ENCODE peak calls at places on chromosomes 11 and 22, in four cellular contexts. T, I, B and C are unnamed samples.

GRCh38 chr22:44648085-44648820 is 53.8 kb upstream of the PRR5 start:
- DNase-seq in B (no peak), I (no peak), T (no peak), C (no peak)

GRCh38 chr11:47485112-47485511 is 36.2 kb upstream of the RAPSN start:
- DNase-seq in I (no peak), T (no peak), B (no peak), C (no peak)

GRCh38 chr22:28855355-28856094 is 27.8 kb upstream of the ZNRF3 start:
- DNase-seq in I (peak), T (peak), B (no peak), C (no peak)

GRCh38 chr22:45608763-45609180 is 62.9 kb upstream of the ATXN10 start:
- DNase-seq in T (no peak), B (no peak), I (no peak), C (no peak)

GRCh38 chr11:123628936-123629683 is 25.3 kb downstream of the SCN3B start:
- DNase-seq in T (peak), B (no peak), I (no peak), C (peak)

GRCh38 chr11:3825473-3826154 is 15.1 kb downstream of the RHOG start:
- DNase-seq in T (no peak), I (no peak), B (no peak), C (no peak)

GRCh38 chr11:114274637-114275036 is 21.6 kb upstream of the NNMT start:
- DNase-seq in I (no peak), B (no peak), T (no peak), C (no peak)

GRCh38 chr22:46971776-46972150 is 209.3 kb downstream of the TBC1D22A start:
- DNase-seq in B (no peak), T (no peak), I (no peak), C (no peak)

GRCh38 chr11:129423426-129423825 is 47.8 kb downstream of the BARX2 start:
- DNase-seq in I (no peak), T (no peak), B (no peak), C (no peak)